ENCODE peak calls at places on chromosomes 6 and 20, in ten cellular contexts. T is nephron progenitor cell, H is astrocyte of the spinal cord, J is HepG2, N is upper lobe of left lung, L is glutamatergic neuron, F is type B pancreatic cell, W is fibroblast of pulmonary artery, D is kidney, G is cardiac fibroblast. X is an unnamed sample.

GRCh38 chr6:1686117-1687098 is 76.7 kb downstream of the FOXC1 start:
- DNase-seq in N (no peak), T (no peak), G (peak; percentile 94), L (no peak), D (no peak), J (no peak), H (peak; percentile 96), W (peak; percentile 87), F (no peak), X (no peak)

GRCh38 chr20:18571578-18571977 is 4.3 kb downstream of the SMIM26 start:
- DNase-seq in J (no peak), W (no peak), L (no peak), T (no peak), F (no peak), G (no peak), D (no peak), H (no peak), N (no peak), X (no peak)

GRCh38 chr6:82270791-82271392 is 23.3 kb upstream of the IBTK start:
- DNase-seq in W (peak; percentile 60), H (peak; percentile 50), G (peak; percentile 54), N (no peak), J (peak; percentile 30), D (no peak), F (no peak), T (no peak), L (no peak), X (no peak)

GRCh38 chr6:16725145-16725864 is 36.0 kb downstream of the ATXN1 start:
- DNase-seq in N (no peak), H (peak; percentile 84), G (peak; percentile 76), D (no peak), L (no peak), J (no peak), F (no peak), T (no peak), W (peak; percentile 87), X (no peak)

GRCh38 chr6:132445201-132445951 is 44.1 kb upstream of the MOXD1 start:
- DNase-seq in F (no peak), L (no peak), H (peak; percentile 84), W (peak; percentile 67), D (no peak), N (no peak), J (no peak), T (no peak), G (peak; percentile 72), X (no peak)

GRCh38 chr20:11329271-11329670 is 588.4 kb upstream of the BTBD3 start:
- DNase-seq in T (no peak), W (no peak), D (no peak), J (no peak), N (no peak), L (no peak), G (no peak), F (no peak), H (no peak), X (no peak)

GRCh38 chr6:116714761-116715160 is 33.8 kb downstream of the KPNA5 start:
- DNase-seq in H (no peak), W (no peak), N (no peak), D (no peak), F (no peak), L (no peak), J (no peak), T (no peak), G (peak; percentile 1), X (no peak)

GRCh38 chr20:58661298-58662141 is 10.4 kb downstream of the STX16 start:
- DNase-seq in F (no peak), D (no peak), T (no peak), J (no peak), G (no peak), H (no peak), W (no peak), N (no peak), L (no peak), X (no peak)

GRCh38 chr6:6006428-6007310 is at the start of gene NRN1:
- DNase-seq in W (no peak), D (no peak), G (no peak), L (peak; percentile 31), N (peak; percentile 76), J (no peak), F (no peak), H (peak; percentile 23), T (peak; percentile 29), X (no peak)

GRCh38 chr20:32637738-32638137 is 36.0 kb downstream of the C20orf203 start:
- DNase-seq in G (no peak), T (no peak), D (no peak), W (no peak), J (no peak), H (no peak), N (no peak), L (no peak), F (no peak), X (no peak)

GRCh38 chr20:4949833-4950178 is 51.5 kb downstream of the SLC23A2 start:
- DNase-seq in F (no peak), H (peak; percentile 45), L (no peak), D (no peak), T (no peak), W (peak; percentile 70), N (no peak), G (peak; percentile 66), J (peak; percentile 30), X (no peak)

GRCh38 chr6:53044071-53044470 is 21.1 kb upstream of the FBXO9 start:
- DNase-seq in F (no peak), L (peak; percentile 32), T (peak; percentile 21), N (no peak), J (no peak), G (peak; percentile 64), W (peak; percentile 54), D (no peak), H (peak; percentile 66), X (no peak)

GRCh38 chr6:83633149-83633548 is 75.8 kb downstream of the SNAP91 start:
- DNase-seq in G (no peak), D (no peak), H (no peak), J (no peak), T (no peak), W (no peak), F (no peak), L (no peak), N (no peak), X (no peak)

GRCh38 chr20:62039738-62040137 is 25.9 kb downstream of the TAF4 start:
- DNase-seq in J (no peak), D (no peak), N (no peak), L (no peak), H (no peak), F (no peak), G (no peak), W (no peak), T (no peak), X (no peak)

GRCh38 chr6:11766589-11767450 is 11.8 kb downstream of the ADTRP start:
- DNase-seq in W (peak; percentile 94), J (peak; percentile 10), H (peak; percentile 96), D (no peak), L (no peak), G (peak; percentile 93), N (no peak), T (no peak), F (no peak), X (no peak)

GRCh38 chr6:11764250-11764604 is 14.4 kb downstream of the ADTRP start:
- DNase-seq in D (no peak), T (no peak), H (no peak), F (no peak), W (no peak), J (no peak), N (no peak), L (no peak), G (no peak), X (no peak)

GRCh38 chr6:11767458-11767857 is 11.1 kb downstream of the ADTRP start:
- DNase-seq in F (no peak), L (no peak), W (no peak), J (no peak), T (no peak), H (no peak), D (no peak), N (no peak), G (no peak), X (no peak)

GRCh38 chr6:11763460-11764249 is 14.9 kb downstream of the ADTRP start:
- DNase-seq in T (no peak), J (no peak), L (no peak), W (peak; percentile 46), F (no peak), G (peak; percentile 64), H (peak; percentile 20), D (no peak), N (no peak), X (no peak)

GRCh38 chr6:11766056-11766455 is 12.5 kb downstream of the ADTRP start:
- DNase-seq in L (no peak), G (peak; percentile 24), H (peak; percentile 46), D (no peak), J (no peak), T (no peak), W (peak; percentile 33), F (no peak), N (no peak), X (no peak)
- TF ChIP-seq CTCF in L (no peak), G (no peak), H (peak; percentile 27), D (no peak), J (no peak), T (no peak), W (peak; percentile 18), F (no peak), N (no peak), X (no peak)

GRCh38 chr6:87968435-87969278 is 79.0 kb upstream of the SPACA1 start:
- DNase-seq in G (peak; percentile 12), N (no peak), F (no peak), L (peak; percentile 50), H (peak; percentile 13), W (peak; percentile 3), J (no peak), T (peak; percentile 29), D (peak; percentile 61), X (no peak)
- TF ChIP-seq CTCF in G (no peak), N (no peak), F (peak; percentile 15), L (no peak), H (no peak), W (no peak), J (no peak), T (no peak), D (no peak), X (no peak)

DNA sequence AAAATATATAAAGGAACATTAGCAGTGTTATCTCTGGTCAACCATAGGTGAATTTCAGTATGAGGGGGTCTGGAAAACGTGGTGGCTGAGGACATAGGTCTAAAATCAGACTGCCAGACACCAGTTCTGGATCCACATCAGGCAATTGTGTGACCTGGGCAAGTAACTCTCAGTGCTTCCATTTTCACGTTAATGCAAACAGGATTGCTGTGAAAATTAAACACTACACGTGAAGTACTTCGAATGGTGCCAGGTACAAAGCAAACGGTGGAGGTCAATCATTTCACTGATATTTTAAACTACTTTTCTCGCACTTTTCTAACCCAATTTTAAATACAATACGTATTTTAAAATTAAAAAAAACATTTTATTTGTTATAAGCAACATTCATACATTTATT is 315.7 kb downstream of the TRDN start:
- DNase-seq in N (no peak), W (no peak), J (no peak), L (no peak), F (no peak), D (no peak), T (no peak), H (no peak), G (no peak), X (no peak)
- TF ChIP-seq CTCF in N (no peak), W (no peak), J (no peak), L (no peak), F (no peak), D (no peak), T (no peak), H (no peak), G (no peak), X (no peak)

GRCh38 chr6:137921823-137922222 is 54.8 kb downstream of the TNFAIP3 start:
- DNase-seq in G (no peak), L (no peak), T (no peak), J (no peak), D (no peak), H (no peak), F (no peak), W (no peak), N (no peak), X (no peak)
- TF ChIP-seq CTCF in G (peak; percentile 11), L (no peak), T (no peak), J (peak; percentile 23), D (no peak), H (peak; percentile 26), F (peak; percentile 35), W (peak; percentile 16), N (no peak), X (no peak)

X was measured in activated B cell treated with CpG ODN at 0.5 μM for 24 hours.